ENCODE peak calls at places on chromosomes 5 and 9, in ten cellular contexts. O, C, B, R, L, E, N, G, W and X are unnamed samples.

GRCh38 chr5:137617806-137618205 is 118.1 kb downstream of the KLHL3 start:
- DNase-seq in O (no peak), C (no peak), B (no peak), R (no peak), L (no peak), E (no peak), N (no peak), G (no peak), W (no peak), X (no peak)

GRCh38 chr9:72858089-72858912 is 94.6 kb downstream of the ALDH1A1 start:
- DNase-seq in O (no peak), C (no peak), B (peak; percentile 72), R (no peak), L (no peak), E (no peak), N (no peak), G (no peak), W (peak; percentile 36), X (peak; percentile 91)

GRCh38 chr9:79489241-79490000 is 82.3 kb upstream of the TLE4 start:
- DNase-seq in O (no peak), C (no peak), B (peak; percentile 72), R (peak; percentile 57), L (peak; percentile 52), E (no peak), N (no peak), G (no peak), W (no peak), X (no peak)

GRCh38 chr5:23648656-23649055 is 141.2 kb downstream of the PRDM9 start:
- DNase-seq in O (no peak), C (no peak), B (no peak), R (no peak), L (no peak), E (no peak), N (no peak), G (no peak), W (no peak), X (no peak)

GRCh38 chr5:77103457-77103856 is 16.4 kb upstream of the ZBED3 start:
- DNase-seq in O (no peak), C (no peak), B (no peak), R (no peak), L (no peak), E (no peak), N (no peak), G (no peak), W (no peak), X (no peak)

GRCh38 chr5:54656261-54656728 is 138.7 kb downstream of the SNX18 start:
- DNase-seq in O (no peak), C (no peak), B (no peak), R (no peak), L (no peak), E (no peak), N (no peak), G (no peak), W (peak; percentile 58), X (no peak)

GRCh38 chr9:72527801-72528195 is 6.4 kb downstream of the TMC1 start:
- DNase-seq in O (no peak), C (no peak), B (no peak), R (no peak), L (no peak), E (no peak), N (no peak), G (no peak), W (no peak), X (no peak)

GRCh38 chr5:149216515-149216914 is 55.1 kb upstream of the AFAP1L1 start:
- DNase-seq in O (no peak), C (no peak), B (no peak), R (no peak), L (no peak), E (no peak), N (no peak), G (no peak), W (no peak), X (no peak)

GRCh38 chr5:10351199-10351881 is 2.2 kb upstream of the MARCHF6 start:
- DNase-seq in O (no peak), C (no peak), B (peak; percentile 60), R (no peak), L (no peak), E (no peak), N (no peak), G (no peak), W (no peak), X (no peak)

GRCh38 chr5:32001722-32002121 is 172.4 kb downstream of the GOLPH3 start:
- DNase-seq in O (no peak), C (no peak), B (no peak), R (no peak), L (no peak), E (no peak), N (no peak), G (no peak), W (no peak), X (no peak)